ENCODE peak calls at places on chromosomes 11 and 22, in nine cellular contexts. A, E, T, C, P, G, L, V and J are unnamed samples.

GRCh38 chr22:27752141-27752540 is 49.4 kb downstream of the MN1 start:
- DNase-seq in V (no peak), L (no peak), C (no peak), G (no peak), P (peak; percentile 4), T (no peak), E (no peak), A (no peak), J (no peak)

GRCh38 chr11:114121138-114121537 is 61.6 kb downstream of the ZBTB16 start:
- DNase-seq in A (no peak), T (no peak), G (no peak), L (no peak), E (no peak), C (no peak), V (no peak), P (no peak), J (no peak)

GRCh38 chr22:50473855-50474671 is 772 bp downstream of the SBF1 start:
- DNase-seq in L (no peak), V (no peak), P (peak; percentile 62), A (no peak), G (peak; percentile 44), T (peak; percentile 55), E (peak; percentile 10), C (no peak), J (no peak)

GRCh38 chr11:91700854-91701253 is 523.8 kb upstream of the FAT3 start:
- DNase-seq in P (no peak), E (no peak), L (no peak), G (no peak), C (no peak), A (no peak), T (no peak), V (no peak), J (no peak)

GRCh38 chr22:25781801-25782200 is 39.8 kb downstream of the MYO18B start:
- DNase-seq in P (no peak), L (no peak), T (no peak), V (no peak), E (no peak), C (no peak), A (no peak), G (no peak), J (no peak)

GRCh38 chr11:128733440-128734115 is 39.7 kb downstream of the FLI1 start:
- DNase-seq in P (no peak), V (no peak), E (no peak), L (no peak), T (peak; percentile 14), G (peak; percentile 46), A (no peak), C (no peak), J (no peak)

GRCh38 chr11:82315093-82315492 is 418.6 kb downstream of the FAM181B start:
- DNase-seq in V (no peak), C (no peak), A (no peak), T (no peak), P (no peak), E (peak; percentile 46), G (peak; percentile 11), L (no peak), J (no peak)

GRCh38 chr11:7552666-7553065 is 38.9 kb downstream of the PPFIBP2 start:
- DNase-seq in G (no peak), V (no peak), T (no peak), E (no peak), L (no peak), P (no peak), A (no peak), C (no peak), J (no peak)

GRCh38 chr22:36741204-36741793 is 34.6 kb downstream of the IFT27 start:
- DNase-seq in G (no peak), V (no peak), E (no peak), C (no peak), L (peak; percentile 20), P (no peak), A (no peak), T (peak; percentile 10), J (no peak)

GRCh38 chr22:22578702-22579424 is 19.8 kb upstream of the PRAME start:
- DNase-seq in G (no peak), A (no peak), L (no peak), T (peak; percentile 40), P (no peak), E (no peak), C (peak; percentile 51), V (peak; percentile 53), J (no peak)

GRCh38 chr11:99893803-99894202 is 793.3 kb upstream of the ARHGAP42 start:
- DNase-seq in V (no peak), G (no peak), A (no peak), P (no peak), T (no peak), E (no peak), C (no peak), L (no peak), J (no peak)

GRCh38 chr22:45105281-45105700 is 58.4 kb upstream of the NUP50 start:
- DNase-seq in E (peak; percentile 76), L (no peak), P (no peak), G (no peak), C (no peak), T (no peak), A (no peak), V (no peak), J (no peak)

GRCh38 chr11:9089061-9089460 is 2.3 kb downstream of the SCUBE2 start:
- DNase-seq in V (no peak), T (no peak), L (no peak), P (no peak), A (no peak), G (peak; percentile 79), C (no peak), E (no peak), J (no peak)

GRCh38 chr11:47617417-47617809 is 23.2 kb upstream of the C1QTNF4 start:
- DNase-seq in G (no peak), T (peak; percentile 82), L (no peak), C (no peak), E (peak; percentile 37), A (no peak), V (no peak), P (no peak), J (no peak)

GRCh38 chr22:23166841-23167610 is 13.3 kb upstream of the BCR start:
- DNase-seq in V (no peak), L (no peak), T (no peak), C (no peak), P (no peak), G (no peak), A (no peak), E (no peak), J (no peak)

GRCh38 chr11:117412653-117413275 is 85.1 kb downstream of the CEP164 start:
- DNase-seq in E (no peak), T (no peak), A (no peak), P (no peak), L (no peak), V (no peak), C (no peak), G (no peak), J (no peak)

GRCh38 chr22:38235240-38235850 is 33.6 kb downstream of the MAFF start:
- DNase-seq in T (no peak), P (no peak), A (no peak), L (no peak), C (no peak), V (no peak), G (no peak), E (no peak), J (no peak)

DNA sequence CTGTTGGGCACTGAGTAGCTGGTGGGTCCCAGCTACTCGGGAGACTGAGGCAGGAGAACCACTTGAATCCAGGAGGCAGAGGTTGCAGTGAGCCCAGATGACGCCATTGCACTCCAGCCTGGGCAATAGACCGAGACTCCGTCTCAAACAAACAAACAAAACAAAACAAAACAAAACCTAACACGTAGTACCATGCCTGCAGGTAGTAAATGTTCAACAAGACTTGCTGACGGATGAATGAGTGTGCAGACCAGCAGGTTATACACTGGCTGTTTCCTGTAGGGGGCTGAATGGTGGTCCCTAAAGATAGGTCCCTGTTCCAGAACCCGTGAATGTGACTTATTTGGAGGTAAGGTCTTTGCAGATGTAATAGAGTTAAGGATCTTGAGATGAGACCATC is 12.8 kb upstream of the MRGPRD start:
- DNase-seq in G (no peak), A (no peak), P (no peak), L (no peak), E (no peak), C (no peak), T (no peak), V (no peak), J (no peak)
- TF ChIP-seq CTCF in G (no peak), A (no peak), P (no peak), L (no peak), E (no peak), C (no peak), T (no peak), V (no peak), J (no peak)

DNA sequence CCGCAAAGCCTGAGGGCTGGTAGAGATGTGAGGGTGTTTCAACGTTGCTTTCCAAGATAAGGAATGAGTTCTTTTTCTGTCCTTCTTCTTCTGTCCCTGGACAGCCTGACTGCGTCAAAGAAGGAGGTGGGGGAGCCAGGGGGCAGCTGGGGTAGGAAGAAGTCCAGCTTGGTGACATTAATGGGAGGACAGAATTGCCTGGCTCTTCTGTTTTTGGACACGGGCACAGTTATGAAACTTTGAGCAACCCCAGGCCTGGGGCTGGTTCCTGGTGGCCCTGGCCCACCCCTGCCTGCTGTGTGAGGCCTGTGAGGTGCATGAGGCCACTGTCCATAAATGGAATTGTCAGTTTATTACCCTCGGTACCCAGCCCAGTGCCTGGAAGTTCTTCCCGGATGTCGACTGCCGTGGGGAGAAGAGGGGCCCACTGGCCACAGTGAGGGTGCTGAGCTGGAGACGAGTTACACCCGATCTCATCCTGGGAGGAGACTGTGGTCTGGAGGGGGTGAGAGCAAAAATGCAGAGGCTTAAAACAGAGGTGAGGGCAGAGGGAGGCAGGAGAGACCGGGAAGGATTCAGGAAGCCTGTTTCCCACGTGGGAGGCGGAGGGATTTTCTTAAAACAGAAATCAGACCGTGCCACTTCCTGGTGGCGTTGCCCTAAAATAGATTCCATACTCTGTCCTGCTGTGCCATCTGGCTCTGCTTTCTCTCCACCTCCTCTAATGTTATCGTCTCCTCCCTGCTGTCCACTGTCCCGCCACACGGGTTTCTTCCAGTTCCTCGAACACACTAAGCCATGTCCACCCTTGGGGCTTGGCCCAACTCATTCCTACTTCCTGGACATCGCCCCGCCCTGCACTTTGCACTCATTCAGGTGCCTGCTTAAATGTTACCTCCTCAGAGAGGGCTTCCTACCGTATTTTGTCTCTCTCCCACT is 59.7 kb upstream of the RASD2 start:
- DNase-seq in V (no peak), E (peak; percentile 37), C (no peak), G (peak; percentile 81), T (no peak), A (no peak), P (no peak), L (no peak), J (no peak)
- H3K4me1 ChIP-seq in V (peaks cover 15% of the 10 kb centered on the region), E (peaks cover 36% of the 10 kb centered on the region), C (peaks cover 22% of the 10 kb centered on the region), G (peaks cover 28% of the 10 kb centered on the region), T (peaks cover 7% of the 10 kb centered on the region), A (peaks cover 29% of the 10 kb centered on the region), P (peaks cover 33% of the 10 kb centered on the region), L (peaks cover 16% of the 10 kb centered on the region), J (peaks cover 20% of the 10 kb centered on the region)

DNA sequence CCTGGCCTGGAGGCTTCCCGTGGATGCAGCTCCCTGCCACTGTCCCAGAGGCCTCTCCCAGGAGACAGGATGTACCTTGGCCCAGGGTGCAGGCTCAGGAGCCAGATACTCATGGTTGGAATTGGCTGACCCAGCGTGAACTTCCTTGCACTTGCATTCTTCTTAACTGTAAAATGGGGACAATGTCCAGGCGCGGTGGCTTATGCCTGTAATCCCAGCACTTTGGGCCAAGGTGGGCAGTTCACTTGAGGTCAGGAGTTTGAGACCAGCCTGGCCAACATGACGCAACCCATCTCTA is 20.1 kb upstream of the ST3GAL4 start:
- DNase-seq in E (no peak), C (no peak), V (no peak), A (no peak), L (no peak), P (no peak), T (no peak), G (no peak), J (no peak)
- H3K4me3 ChIP-seq in E (no peak overlapping the region), C (no peak overlapping the region), V (no peak overlapping the region), A (no peak overlapping the region), L (no peak overlapping the region), P (no peak overlapping the region), T (no peak overlapping the region), G (no peak overlapping the region), J (no peak overlapping the region)

GRCh38 chr11:59801981-59802638 is 8.5 kb downstream of the MRPL16 start:
- DNase-seq in A (no peak), L (no peak), E (peak; percentile 53), G (no peak), P (no peak), C (peak; percentile 46), T (no peak), V (peak; percentile 47), J (no peak)
- TF ChIP-seq CTCF in A (no peak), L (no peak), E (no peak), G (no peak), P (no peak), C (no peak), T (no peak), V (no peak), J (no peak)